ENCODE peak calls at places on chromosomes 3 and 15, in eight cellular contexts. H, O, B, C, W, J, X and Y are unnamed samples.

GRCh38 chr3:94121161-94121560 is 58.3 kb downstream of the NSUN3 start:
- DNase-seq in H (no peak), O (no peak), B (no peak), C (no peak), W (no peak), J (no peak), X (no peak), Y (no peak)

GRCh38 chr15:52103217-52104207 is 9.1 kb downstream of the BCL2L10 start:
- DNase-seq in H (no peak), O (peak; percentile 46), B (no peak), C (peak; percentile 97), W (no peak), J (no peak), X (peak; percentile 93), Y (peak; percentile 78)

GRCh38 chr3:58084788-58085543 is 76.7 kb downstream of the FLNB start:
- DNase-seq in H (peak; percentile 78), O (peak; percentile 70), B (peak; percentile 25), C (no peak), W (no peak), J (no peak), X (no peak), Y (peak; percentile 27)

GRCh38 chr3:124557433-124558232 is 172.6 kb upstream of the UMPS start:
- DNase-seq in H (no peak), O (no peak), B (no peak), C (peak; percentile 59), W (no peak), J (no peak), X (peak; percentile 80), Y (no peak)

GRCh38 chr15:73882761-73883419 is 9.5 kb downstream of the TBC1D21 start:
- DNase-seq in H (no peak), O (no peak), B (no peak), C (no peak), W (no peak), J (no peak), X (no peak), Y (no peak)

GRCh38 chr3:172094621-172095557 is 55.5 kb downstream of the FNDC3B start:
- DNase-seq in H (peak; percentile 96), O (no peak), B (no peak), C (peak; percentile 40), W (no peak), J (no peak), X (no peak), Y (peak; percentile 29)

GRCh38 chr3:112360574-112360973 is 27.6 kb downstream of the CD200 start:
- DNase-seq in H (no peak), O (no peak), B (no peak), C (peak; percentile 76), W (no peak), J (no peak), X (no peak), Y (no peak)

GRCh38 chr3:183819831-183820230 is 5.5 kb downstream of the MAP6D1 start:
- DNase-seq in H (no peak), O (no peak), B (no peak), C (no peak), W (no peak), J (no peak), X (no peak), Y (no peak)

GRCh38 chr3:128567141-128567540 is 74.1 kb upstream of the GATA2 start:
- DNase-seq in H (no peak), O (no peak), B (no peak), C (no peak), W (no peak), J (no peak), X (no peak), Y (no peak)

GRCh38 chr3:1600206-1600605 is 498.5 kb upstream of the CNTN4 start:
- DNase-seq in H (no peak), O (no peak), B (no peak), C (no peak), W (no peak), J (no peak), X (no peak), Y (no peak)

GRCh38 chr3:170038434-170039110 is 777 bp downstream of the GPR160 start:
- DNase-seq in H (peak; percentile 61), O (no peak), B (no peak), C (no peak), W (peak; percentile 73), J (no peak), X (no peak), Y (peak; percentile 41)

GRCh38 chr3:195001961-195002861 is 268.7 kb downstream of the XXYLT1 start:
- DNase-seq in H (peak; percentile 82), O (peak; percentile 65), B (peak; percentile 76), C (no peak), W (peak; percentile 58), J (peak; percentile 77), X (peak; percentile 65), Y (peak; percentile 70)

GRCh38 chr3:193357291-193357690 is 21.3 kb downstream of the ATP13A5 start:
- DNase-seq in H (no peak), O (no peak), B (no peak), C (no peak), W (no peak), J (no peak), X (no peak), Y (no peak)

GRCh38 chr15:44712108-44713005 is 1.0 kb downstream of the B2M start:
- DNase-seq in H (peak; percentile 87), O (peak; percentile 43), B (no peak), C (peak; percentile 74), W (peak; percentile 73), J (peak; percentile 61), X (peak; percentile 63), Y (peak; percentile 28)

GRCh38 chr3:8540456-8540855 is 38.8 kb downstream of the LMCD1 start:
- DNase-seq in H (no peak), O (no peak), B (no peak), C (no peak), W (no peak), J (no peak), X (no peak), Y (no peak)

GRCh38 chr3:24601500-24601899 is 106.8 kb upstream of the THRB start:
- DNase-seq in H (no peak), O (no peak), B (no peak), C (no peak), W (no peak), J (peak; percentile 52), X (no peak), Y (no peak)

GRCh38 chr3:126985143-126985985 is 2.4 kb downstream of the PLXNA1 start:
- DNase-seq in H (no peak), O (no peak), B (no peak), C (no peak), W (no peak), J (no peak), X (no peak), Y (no peak)

GRCh38 chr15:78049691-78050440 is 27.6 kb downstream of the TBC1D2B start:
- DNase-seq in H (peak; percentile 49), O (no peak), B (no peak), C (peak; percentile 91), W (no peak), J (no peak), X (no peak), Y (peak; percentile 62)

GRCh38 chr3:197697355-197697754 is 39.3 kb downstream of the RUBCN start:
- DNase-seq in H (no peak), O (no peak), B (no peak), C (no peak), W (no peak), J (no peak), X (no peak), Y (no peak)

GRCh38 chr3:193594946-193595689 is 2.1 kb downstream of the OPA1 start:
- DNase-seq in H (no peak), O (no peak), B (no peak), C (peak; percentile 42), W (no peak), J (no peak), X (peak; percentile 37), Y (no peak)

GRCh38 chr3:79604681-79605080 is 163.1 kb downstream of the ROBO1 start:
- DNase-seq in H (no peak), O (no peak), B (no peak), C (peak; percentile 70), W (no peak), J (no peak), X (peak; percentile 11), Y (no peak)
- TF ChIP-seq CTCF in H (no peak), O (no peak), B (no peak), C (no peak), W (no peak), J (no peak), X (no peak), Y (no peak)

GRCh38 chr3:47882338-47882737 is 79.4 kb downstream of the DHX30 start:
- DNase-seq in H (no peak), O (no peak), B (no peak), C (no peak), W (no peak), J (no peak), X (no peak), Y (no peak)
- TF ChIP-seq CTCF in H (no peak), O (no peak), B (no peak), C (no peak), W (no peak), J (no peak), X (no peak), Y (no peak)

GRCh38 chr3:32684800-32685603 is at the start of gene CNOT10:
- DNase-seq in H (peak; percentile 97), O (peak; percentile 93), B (peak; percentile 96), C (peak; percentile 90), W (peak; percentile 97), J (peak; percentile 97), X (peak; percentile 84), Y (peak; percentile 94)

GRCh38 chr3:32681811-32682210 is 3.2 kb upstream of the CNOT10 start:
- DNase-seq in H (no peak), O (no peak), B (no peak), C (no peak), W (no peak), J (no peak), X (peak; percentile 48), Y (no peak)

GRCh38 chr3:32686713-32687112 is 1.7 kb downstream of the CNOT10 start:
- DNase-seq in H (no peak), O (no peak), B (no peak), C (no peak), W (no peak), J (no peak), X (peak; percentile 13), Y (no peak)

GRCh38 chr3:32684029-32684799 is 774 bp upstream of the CNOT10 start:
- DNase-seq in H (peak; percentile 33), O (no peak), B (no peak), C (no peak), W (no peak), J (no peak), X (no peak), Y (no peak)

DNA sequence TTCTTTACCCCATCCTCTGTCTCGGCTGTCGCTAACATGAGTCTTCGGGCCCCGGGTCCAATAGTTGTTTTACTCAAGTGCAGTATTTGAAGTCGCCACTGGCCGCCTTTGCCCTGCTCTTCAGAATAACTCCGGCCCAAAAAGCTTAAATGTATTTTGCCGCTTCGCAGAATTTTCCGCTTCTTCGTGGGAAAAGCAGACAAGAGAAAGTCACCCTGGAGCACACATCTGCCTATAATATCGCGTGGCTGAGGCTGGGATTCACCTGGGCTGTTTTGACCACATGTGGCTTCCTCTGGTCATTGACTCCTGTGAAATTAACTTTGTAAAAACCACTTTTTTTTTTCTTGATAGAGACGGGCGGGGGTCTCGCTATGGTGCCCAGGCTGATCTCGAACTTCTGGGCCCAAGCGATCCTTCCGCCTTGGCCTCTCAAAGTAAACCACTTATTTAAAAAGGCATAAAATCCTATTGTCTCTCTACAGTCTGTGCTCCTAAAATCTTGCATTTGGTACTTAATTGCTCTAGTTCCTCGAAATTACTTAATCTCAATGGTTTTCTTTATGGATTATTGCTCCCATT is 707 bp downstream of the CNOT10 start:
- DNase-seq in H (peak; percentile 41), O (peak; percentile 9), B (no peak), C (no peak), W (no peak), J (no peak), X (peak; percentile 18), Y (no peak)
- TF ChIP-seq CTCF in H (no peak), O (no peak), B (no peak), C (no peak), W (no peak), J (no peak), X (no peak), Y (no peak)

GRCh38 chr3:133821767-133822638 is 16.4 kb downstream of the SRPRB start:
- DNase-seq in H (peak; percentile 34), O (peak; percentile 83), B (peak; percentile 33), C (peak; percentile 60), W (no peak), J (peak; percentile 79), X (peak; percentile 94), Y (no peak)
- TF ChIP-seq CTCF in H (peak; percentile 53), O (peak; percentile 69), B (peak; percentile 38), C (no peak), W (no peak), J (no peak), X (peak; percentile 62), Y (no peak)